ENCODE peak calls at places on chromosomes 1 and 21, in eight cellular contexts. I is NT2/D1; O is fibroblast of pulmonary artery; Z is lower leg skin; J is naive thymus-derived CD8-positive, alpha-beta T cell; B is lung; C is DMS79; Y is HFF-Myc. H is an unnamed sample.

GRCh38 chr1:37691497-37692077 is 729 bp upstream of the CDCA8 start:
- DNase-seq in I (no peak), O (peak), Z (peak), J (no peak), B (peak), C (no peak), Y (no peak), H (peak)

GRCh38 chr1:67148516-67149178 is 13.9 kb upstream of the C1orf141 start:
- DNase-seq in I (no peak), O (peak), Z (no peak), J (no peak), B (no peak), C (no peak), Y (no peak), H (no peak)

GRCh38 chr1:66598670-66599069 is 64.7 kb downstream of the SGIP1 start:
- DNase-seq in I (no peak), O (peak), Z (no peak), J (no peak), B (no peak), C (no peak), Y (peak), H (no peak)

GRCh38 chr21:45833437-45833836 is 148.1 kb upstream of the COL6A1 start:
- DNase-seq in I (no peak), O (no peak), Z (peak), J (no peak), B (no peak), C (no peak), Y (no peak), H (no peak)

GRCh38 chr1:167107456-167107855 is 13.6 kb downstream of the STYXL2 start:
- DNase-seq in I (no peak), O (no peak), Z (no peak), J (no peak), B (no peak), C (no peak), Y (no peak), H (no peak)

GRCh38 chr21:45613881-45614280 is 29.6 kb upstream of the PCBP3 start:
- DNase-seq in I (no peak), O (no peak), Z (peak), J (no peak), B (no peak), C (no peak), Y (no peak), H (no peak)

GRCh38 chr1:219041141-219041540 is 132.5 kb upstream of the LYPLAL1 start:
- DNase-seq in I (no peak), O (peak), Z (no peak), J (no peak), B (no peak), C (no peak), Y (peak), H (no peak)

GRCh38 chr1:41423511-41424191 is 60.8 kb downstream of the EDN2 start:
- DNase-seq in I (no peak), O (no peak), Z (no peak), J (no peak), B (no peak), C (no peak), Y (no peak), H (no peak)

GRCh38 chr1:87129606-87130005 is 199.1 kb upstream of the LMO4 start:
- DNase-seq in I (no peak), O (peak), Z (no peak), J (no peak), B (no peak), C (no peak), Y (no peak), H (no peak)

H was measured in HAP-1.